ENCODE peak calls at places on chromosomes 1 and 21, in nine cellular contexts. I is tibial artery, L is foreskin keratinocyte, Y is left lung, R is B cell, B is neural progenitor cell, O is heart left ventricle, A is RWPE1, S is esophagus squamous epithelium. D is an unnamed sample.

GRCh38 chr1:1748686-1749321 is 24.6 kb upstream of the CDK11A start:
- DNase-seq in A (no peak), R (no peak), L (no peak), Y (no peak), O (no peak), B (no peak), I (no peak), S (no peak), D (no peak)

GRCh38 chr1:37410815-37411214 is 63.6 kb upstream of the ZC3H12A start:
- DNase-seq in B (peak), I (no peak), R (no peak), O (no peak), S (no peak), Y (no peak), A (peak), L (no peak), D (no peak)

GRCh38 chr1:159913451-159914192 is 11.7 kb downstream of the TAGLN2 start:
- DNase-seq in S (no peak), A (no peak), R (no peak), L (peak), O (no peak), B (no peak), Y (no peak), I (no peak), D (peak)

GRCh38 chr1:29201595-29202051 is 19.9 kb upstream of the SRSF4 start:
- DNase-seq in L (no peak), Y (no peak), S (no peak), B (no peak), A (no peak), R (no peak), O (no peak), I (no peak), D (no peak)

GRCh38 chr1:157137051-157137772 is 983 bp downstream of the ETV3 start:
- DNase-seq in L (no peak), R (peak), S (no peak), O (no peak), Y (no peak), B (peak), A (peak), I (no peak), D (peak)

GRCh38 chr1:87867631-87868030 is 539.0 kb downstream of the LMO4 start:
- DNase-seq in A (peak), L (peak), B (no peak), S (no peak), Y (no peak), O (no peak), R (no peak), I (no peak), D (no peak)

GRCh38 chr1:197286634-197287033 is 18.6 kb downstream of the CRB1 start:
- DNase-seq in S (no peak), Y (no peak), O (no peak), B (no peak), A (no peak), I (no peak), L (no peak), R (no peak), D (no peak)

GRCh38 chr1:45619149-45619921 is 4.5 kb downstream of the CCDC17 start:
- DNase-seq in O (no peak), A (no peak), R (no peak), L (no peak), S (no peak), I (no peak), B (no peak), Y (no peak), D (no peak)

GRCh38 chr1:208475951-208476824 is 232.0 kb upstream of the PLXNA2 start:
- DNase-seq in R (no peak), B (peak), Y (no peak), S (no peak), L (no peak), A (no peak), O (no peak), I (no peak), D (no peak)

GRCh38 chr1:87787551-87787950 is 458.9 kb downstream of the LMO4 start:
- DNase-seq in A (no peak), I (no peak), S (no peak), L (no peak), O (no peak), R (no peak), B (no peak), Y (no peak), D (no peak)

GRCh38 chr1:17200246-17200645 is 4.7 kb upstream of the PADI1 start:
- DNase-seq in O (no peak), S (no peak), A (no peak), I (no peak), R (no peak), L (no peak), Y (no peak), B (no peak), D (no peak)

GRCh38 chr1:91765880-91766443 is 120.0 kb downstream of the TGFBR3 start:
- DNase-seq in B (no peak), R (no peak), A (no peak), S (no peak), L (no peak), O (no peak), Y (no peak), I (no peak), D (no peak)

GRCh38 chr1:206814716-206815341 is 42.5 kb upstream of the IL10 start:
- DNase-seq in O (no peak), L (no peak), R (peak), Y (no peak), B (no peak), S (no peak), I (no peak), A (no peak), D (no peak)

GRCh38 chr1:172763088-172763487 is 104.2 kb downstream of the FASLG start:
- DNase-seq in R (no peak), S (no peak), I (no peak), Y (no peak), B (no peak), A (no peak), L (no peak), O (no peak), D (no peak)

GRCh38 chr1:115098979-115099692 is 9.8 kb upstream of the TSPAN2 start:
- DNase-seq in O (no peak), Y (no peak), L (peak), I (peak), R (peak), S (no peak), A (peak), B (no peak), D (peak)

GRCh38 chr1:210230149-210230695 is 2.4 kb upstream of the SERTAD4 start:
- DNase-seq in Y (no peak), O (no peak), S (no peak), B (no peak), I (no peak), R (no peak), L (peak), A (no peak), D (no peak)

GRCh38 chr1:115275216-115275615 is 62.8 kb downstream of the NGF start:
- DNase-seq in S (no peak), I (no peak), Y (no peak), L (no peak), O (no peak), A (peak), B (peak), R (no peak), D (no peak)

GRCh38 chr1:203512830-203513578 is 19.1 kb downstream of the OPTC start:
- DNase-seq in B (no peak), L (peak), Y (peak), S (no peak), A (peak), I (peak), R (no peak), O (no peak), D (peak)

GRCh38 chr1:223549740-223550139 is 115.8 kb downstream of the CAPN8 start:
- DNase-seq in O (no peak), I (peak), R (no peak), B (no peak), S (no peak), A (no peak), L (no peak), Y (no peak), D (no peak)

GRCh38 chr1:221541296-221541695 is 200.6 kb downstream of the DUSP10 start:
- DNase-seq in O (no peak), I (no peak), L (no peak), R (no peak), A (no peak), S (no peak), Y (no peak), B (no peak), D (no peak)

GRCh38 chr1:3564921-3565831 is 46.1 kb downstream of the MEGF6 start:
- DNase-seq in R (peak), A (peak), L (no peak), O (no peak), S (no peak), Y (no peak), I (no peak), B (peak), D (no peak)

GRCh38 chr1:232943679-232944252 is 6.6 kb upstream of the NTPCR start:
- DNase-seq in I (no peak), L (no peak), R (no peak), B (no peak), S (no peak), Y (no peak), O (no peak), A (no peak), D (no peak)

DNA sequence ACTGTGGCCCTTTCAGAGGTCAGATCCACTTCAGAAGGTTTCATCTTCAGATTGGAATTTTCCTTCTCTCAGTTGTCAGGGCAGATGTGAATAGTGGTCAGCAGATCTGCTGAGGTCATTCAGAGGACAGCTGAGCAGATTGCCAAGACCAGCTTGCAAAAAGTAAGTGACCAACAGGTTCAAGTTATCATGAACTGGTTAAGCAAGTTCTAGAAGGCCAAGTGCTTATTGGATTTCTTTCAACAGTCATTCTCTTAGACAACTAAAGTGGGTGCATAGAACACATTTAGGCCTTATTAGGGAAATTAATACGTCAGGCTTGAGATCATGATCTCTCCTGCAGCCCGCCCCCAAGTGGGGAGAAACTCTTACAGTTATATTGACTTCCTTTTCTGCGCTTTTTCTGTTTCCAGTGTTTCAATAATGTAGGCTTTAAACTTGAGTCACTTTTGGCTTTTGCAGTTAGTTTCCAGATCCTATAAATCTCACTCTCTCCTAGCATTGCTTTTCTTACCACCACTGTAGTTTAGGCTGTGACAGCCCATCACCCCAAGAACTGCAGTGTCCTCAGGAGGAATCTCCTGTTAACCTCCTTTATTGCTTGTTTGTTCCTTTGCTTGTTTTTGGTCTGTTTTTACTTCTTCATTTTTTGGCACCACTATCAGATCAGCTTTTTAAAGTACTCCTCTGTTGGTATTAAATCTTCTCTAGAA is 96.4 kb downstream of the C1orf21 start:
- DNase-seq in O (no peak), B (no peak), A (no peak), I (no peak), R (no peak), Y (peak), S (no peak), L (no peak), D (no peak)
- TF ChIP-seq CTCF in O (no peak), B (no peak), A (no peak), I (no peak), R (no peak), Y (peak), S (no peak), L (no peak), D (peak)

DNA sequence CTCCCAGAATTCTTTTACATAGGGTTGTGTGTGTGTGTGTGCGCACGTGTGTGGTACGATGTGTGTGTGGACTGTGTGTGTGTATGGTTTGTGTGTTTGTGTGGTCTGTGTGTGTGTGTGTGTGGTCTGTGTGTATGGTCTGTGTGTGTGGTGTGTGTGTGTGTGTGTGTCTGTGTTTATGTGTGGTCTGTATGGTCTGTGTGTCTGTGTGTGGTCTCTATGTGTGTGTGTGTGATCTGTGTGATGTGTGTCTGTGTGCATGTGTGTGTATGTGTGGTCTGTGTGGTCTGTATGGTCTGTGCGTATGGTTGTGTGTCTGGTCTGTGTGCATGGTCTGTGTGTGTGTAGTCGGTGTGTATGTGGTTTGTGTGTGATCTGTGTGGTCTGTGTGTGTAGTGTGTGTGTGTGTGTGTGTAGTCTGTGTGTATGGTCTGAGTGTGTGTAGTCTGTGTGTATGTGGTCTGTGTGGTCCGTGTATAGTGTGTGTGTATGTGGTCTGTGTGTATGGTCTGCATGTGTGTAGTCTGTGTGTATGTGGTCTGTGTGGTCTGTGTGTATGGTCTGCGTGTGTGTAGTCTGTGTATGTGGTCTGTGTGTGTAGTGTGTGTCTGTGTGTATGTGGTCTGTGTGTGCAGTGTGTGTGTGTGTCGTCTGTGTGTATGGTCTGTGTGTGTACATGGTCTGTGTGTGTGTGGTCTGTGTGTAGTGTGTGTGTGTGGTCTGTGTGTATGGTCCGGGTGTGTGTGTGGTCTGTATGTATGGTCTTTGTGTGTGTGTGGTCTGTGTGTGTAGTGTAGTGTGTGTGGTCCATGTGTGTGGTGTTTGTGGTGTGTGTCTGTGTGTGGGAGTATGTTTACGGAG is 46.8 kb downstream of the RHOU start:
- DNase-seq in I (no peak), O (no peak), A (no peak), B (no peak), R (no peak), S (no peak), L (no peak), Y (no peak), D (no peak)
- TF ChIP-seq CTCF in I (no peak), O (no peak), A (no peak), B (no peak), R (no peak), S (no peak), L (no peak), Y (no peak), D (no peak)

DNA sequence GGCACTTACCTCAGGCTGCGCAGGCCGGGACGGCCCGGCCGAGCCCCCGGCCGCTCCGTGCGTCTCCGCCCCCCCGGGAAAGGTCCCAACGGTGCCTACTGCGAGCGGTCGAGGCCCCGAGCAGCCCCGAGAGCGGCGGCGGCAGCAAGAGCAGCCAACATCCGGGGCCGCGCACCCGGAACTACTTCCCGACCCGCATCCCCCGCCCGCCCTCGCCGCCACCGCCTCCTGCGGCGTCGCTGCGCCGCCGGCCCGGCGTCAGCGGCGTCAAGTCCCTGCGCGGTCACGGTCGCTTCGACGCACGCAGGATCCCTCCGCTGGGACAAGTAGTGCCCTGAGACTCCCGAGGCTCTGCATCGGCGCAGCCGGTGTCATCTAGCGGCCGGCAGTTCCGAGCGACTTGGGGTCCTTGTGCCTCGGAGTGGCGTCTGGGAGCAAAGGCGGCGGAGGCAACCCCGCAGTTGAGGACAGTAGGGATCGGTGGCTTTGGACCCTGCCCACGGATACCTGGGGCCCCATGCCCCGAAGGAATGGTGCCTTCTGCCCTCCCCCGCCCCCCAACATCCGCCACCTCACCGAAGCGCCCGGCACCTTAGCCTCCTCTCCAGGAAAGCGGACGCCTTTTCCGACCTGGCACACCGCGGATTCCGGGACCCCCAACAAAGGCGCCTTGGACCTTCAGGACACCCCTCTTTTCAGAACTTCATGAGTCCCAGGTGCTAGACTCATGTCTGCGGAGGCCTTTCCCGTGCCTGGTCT is at the start of gene FOXJ3:
- DNase-seq in Y (peak), I (peak), L (peak), S (peak), A (peak), R (peak), O (peak), B (peak), D (peak)
- TF ChIP-seq CTCF in Y (no peak), I (peak), L (peak), S (no peak), A (no peak), R (no peak), O (no peak), B (no peak), D (no peak)

DNA sequence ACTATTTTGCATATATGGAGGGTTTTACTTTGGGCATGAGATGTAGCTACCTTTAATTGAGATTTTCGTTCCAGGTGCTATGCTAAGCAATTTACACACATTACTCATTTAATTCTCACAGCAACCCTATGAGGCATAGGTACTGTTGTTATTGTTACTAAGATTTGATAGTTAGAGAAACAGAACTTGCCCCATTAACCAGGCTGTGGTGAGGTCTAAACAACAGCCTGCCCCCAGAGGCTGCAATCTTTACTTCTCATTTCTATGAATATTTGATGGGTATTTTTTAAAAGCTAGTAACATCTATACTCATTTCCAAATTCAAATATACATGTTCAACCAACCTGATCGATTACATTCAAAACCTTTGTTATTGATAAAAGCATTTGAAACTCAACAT is 155.6 kb downstream of the GALNT2 start:
- DNase-seq in O (no peak), R (no peak), I (no peak), Y (no peak), S (no peak), A (no peak), L (no peak), B (no peak), D (no peak)
- TF ChIP-seq CTCF in O (no peak), R (peak), I (peak), Y (no peak), S (no peak), A (no peak), L (peak), B (no peak), D (no peak)

DNA sequence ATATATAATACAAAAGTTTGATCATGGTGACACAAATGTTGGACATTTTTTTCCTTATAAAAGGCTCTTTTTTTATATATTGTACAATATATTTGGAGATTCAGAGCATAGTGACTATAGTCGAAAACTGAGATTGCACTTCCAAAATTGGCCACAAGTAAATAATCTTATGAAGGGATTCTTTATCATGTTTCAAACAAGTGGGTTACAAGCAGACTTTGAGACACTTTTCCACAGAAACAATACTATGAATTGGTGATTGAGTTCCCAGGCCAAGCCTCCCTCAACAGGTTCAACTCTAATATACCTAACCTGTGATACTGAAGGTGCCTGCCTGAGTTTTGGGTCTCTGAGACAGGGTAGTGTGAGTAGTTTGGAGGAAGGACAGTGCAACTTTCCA is 13.8 kb downstream of the LEPR start:
- DNase-seq in O (no peak), Y (no peak), B (no peak), R (no peak), I (no peak), A (no peak), L (no peak), S (no peak), D (no peak)
- TF ChIP-seq CTCF in O (no peak), Y (no peak), B (peak), R (no peak), I (no peak), A (no peak), L (peak), S (peak), D (peak)

DNA sequence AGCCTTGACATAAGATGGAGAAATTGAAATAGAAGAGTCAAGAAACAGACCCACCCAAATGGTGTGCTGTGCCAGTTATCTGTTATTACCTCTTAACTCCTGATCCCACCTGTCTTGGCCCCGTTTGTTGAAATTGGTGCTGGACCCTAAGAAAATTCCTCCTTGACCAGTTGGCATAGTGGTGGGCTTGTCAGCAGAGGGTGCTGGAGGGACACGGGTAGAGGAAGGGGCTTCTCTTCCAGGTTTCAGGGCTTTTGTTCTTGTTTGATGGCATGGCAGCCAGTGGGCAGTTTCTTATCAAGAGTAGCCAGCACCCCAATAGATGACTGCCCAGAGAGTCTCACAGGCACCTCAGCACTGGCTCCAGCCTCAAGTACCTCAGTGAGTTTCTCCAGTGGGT is 51.6 kb downstream of the PCBP3 start:
- DNase-seq in O (no peak), S (no peak), I (no peak), Y (no peak), A (no peak), L (no peak), B (peak), R (no peak), D (no peak)
- TF ChIP-seq CTCF in O (no peak), S (no peak), I (no peak), Y (no peak), A (no peak), L (peak), B (peak), R (no peak), D (no peak)